ENCODE peak calls at places on chromosome 10, in six cellular contexts. P is GM20000; Y is activated CD8-positive, alpha-beta T cell treated with anti-CD3 and anti-CD28 coated beads for 36 hours; X is neural progenitor cell; N is mesothelial cell of epicardium; I is osteoblast. Q is an unnamed sample.

GRCh38 chr10:89644691-89644966 is 413 bp downstream of the PANK1 start:
- DNase-seq in P (no peak), Y (no peak), X (no peak), N (peak), I (no peak), Q (no peak)

GRCh38 chr10:18238875-18239485 is 98.8 kb downstream of the CACNB2 start:
- DNase-seq in P (peak), Y (no peak), X (peak), N (no peak), I (no peak), Q (no peak)

GRCh38 chr10:91271886-91272285 is 51.4 kb downstream of the PCGF5 start:
- DNase-seq in P (no peak), Y (no peak), X (no peak), N (no peak), I (no peak), Q (no peak)

GRCh38 chr10:64574371-64574770 is 1053.2 kb downstream of the REEP3 start:
- DNase-seq in P (no peak), Y (no peak), X (no peak), N (peak), I (no peak), Q (no peak)

GRCh38 chr10:26770069-26770468 is 72.6 kb downstream of the PDSS1 start:
- DNase-seq in P (no peak), Y (no peak), X (no peak), N (no peak), I (no peak), Q (no peak)

GRCh38 chr10:133126431-133127290 is 33.4 kb upstream of the KNDC1 start:
- DNase-seq in P (peak), Y (no peak), X (no peak), N (no peak), I (peak), Q (no peak)

GRCh38 chr10:116984202-116984993 is 20.6 kb downstream of the SHTN1 start:
- DNase-seq in P (no peak), Y (no peak), X (no peak), N (no peak), I (no peak), Q (no peak)

GRCh38 chr10:92567952-92568600 is 5.8 kb downstream of the IDE start:
- DNase-seq in P (peak), Y (no peak), X (peak), N (no peak), I (peak), Q (no peak)

GRCh38 chr10:12564173-12564572 is 214.8 kb downstream of the CAMK1D start:
- DNase-seq in P (no peak), Y (no peak), X (no peak), N (no peak), I (peak), Q (no peak)

GRCh38 chr10:71262027-71262426 is 49.7 kb downstream of the UNC5B start:
- DNase-seq in P (no peak), Y (no peak), X (no peak), N (no peak), I (peak), Q (no peak)

GRCh38 chr10:73874267-73875138 is at the start of gene CAMK2G:
- DNase-seq in P (peak), Y (peak), X (peak), N (peak), I (peak), Q (peak)

GRCh38 chr10:67621834-67622233 is 74.2 kb downstream of the CTNNA3 start:
- DNase-seq in P (no peak), Y (no peak), X (no peak), N (no peak), I (no peak), Q (no peak)
- TF ChIP-seq CTCF in P (no peak), Y (no peak), X (no peak), N (no peak), I (no peak), Q (no peak)

GRCh38 chr10:52950578-52950977 is 178.0 kb upstream of the MBL2 start:
- DNase-seq in P (no peak), Y (no peak), X (no peak), N (no peak), I (no peak), Q (no peak)
- TF ChIP-seq CTCF in P (no peak), Y (no peak), X (peak), N (no peak), I (no peak), Q (no peak)

GRCh38 chr10:84845628-84846261 is 517.4 kb downstream of the CCSER2 start:
- DNase-seq in P (no peak), Y (peak), X (peak), N (no peak), I (no peak), Q (peak)
- TF ChIP-seq CTCF in P (no peak), Y (no peak), X (peak), N (no peak), I (no peak), Q (no peak)

DNA sequence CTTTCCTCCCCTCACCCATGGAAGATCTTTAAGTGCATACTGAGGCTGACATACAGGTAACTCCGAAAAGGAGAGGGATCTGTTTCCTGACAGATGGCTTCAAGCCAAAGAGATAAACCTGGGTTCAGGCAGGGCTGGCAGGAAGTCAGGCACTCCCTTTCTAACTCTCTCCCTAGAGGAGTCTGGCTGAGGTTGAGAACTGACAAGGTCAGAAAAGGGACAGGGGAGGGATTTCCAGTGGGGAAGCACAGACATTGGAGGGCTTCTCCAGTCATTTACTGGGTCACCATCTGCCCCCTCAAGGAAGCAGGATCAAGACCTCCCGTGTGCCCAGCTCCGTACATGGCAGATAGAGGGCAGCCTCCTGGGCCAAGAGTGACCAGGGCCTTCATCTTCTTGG is 31.6 kb downstream of the TLX1 start:
- DNase-seq in P (no peak), Y (no peak), X (no peak), N (no peak), I (no peak), Q (no peak)
- TF ChIP-seq CTCF in P (no peak), Y (no peak), X (no peak), N (no peak), I (no peak), Q (no peak)

DNA sequence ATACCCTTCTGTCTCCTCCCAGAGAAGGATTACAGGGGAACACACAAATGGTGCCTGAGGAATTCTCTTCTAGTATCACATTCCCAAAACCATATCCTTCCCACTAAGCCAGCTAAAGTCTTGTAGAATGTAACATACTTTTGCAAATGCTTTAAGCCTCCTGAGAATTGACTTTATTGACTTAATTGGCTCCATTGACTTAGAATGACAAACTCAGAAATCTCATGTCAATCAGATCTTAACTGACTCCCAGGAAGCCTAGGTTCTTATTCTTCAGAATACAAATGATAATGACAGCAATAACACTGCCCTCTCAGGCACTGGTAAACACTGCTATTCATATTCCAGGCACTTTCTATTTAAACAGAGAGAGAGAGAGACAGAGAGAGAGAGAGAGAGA is 356.9 kb upstream of the PRKCQ start:
- DNase-seq in P (no peak), Y (no peak), X (no peak), N (no peak), I (no peak), Q (no peak)
- TF ChIP-seq CTCF in P (no peak), Y (no peak), X (no peak), N (no peak), I (no peak), Q (no peak)

DNA sequence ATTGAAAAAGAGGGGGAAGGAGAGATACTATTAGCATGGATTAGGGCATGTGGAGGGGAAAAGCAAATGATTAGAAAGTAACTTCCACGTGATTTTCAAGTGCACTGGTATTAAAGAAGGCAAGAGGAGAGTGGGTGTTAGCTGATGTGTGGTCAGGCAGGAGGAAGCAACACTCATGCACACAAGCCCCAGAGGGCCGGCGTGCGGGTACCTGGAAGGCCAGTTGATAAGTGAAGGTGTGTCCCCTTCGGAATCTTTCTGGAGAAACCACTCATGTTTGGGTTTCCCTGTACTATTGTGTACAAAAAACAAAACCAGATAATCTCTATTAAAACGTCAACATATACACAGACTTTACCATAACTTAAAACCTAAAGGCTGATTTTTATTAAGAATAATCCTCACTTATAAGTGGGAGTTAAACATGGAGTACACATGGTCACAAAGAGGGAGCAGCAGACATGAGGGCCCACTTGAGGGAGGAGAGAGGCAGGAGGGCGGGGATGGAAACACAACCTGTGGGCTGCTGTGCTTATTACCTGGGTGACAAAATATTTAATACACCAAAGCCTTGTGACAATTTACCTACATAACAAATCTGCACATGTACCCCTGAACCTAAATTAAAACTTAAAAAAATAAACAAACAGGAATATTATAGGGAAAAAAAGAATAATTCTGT is 98.9 kb downstream of the SVIL start:
- DNase-seq in P (no peak), Y (no peak), X (no peak), N (no peak), I (no peak), Q (no peak)
- TF ChIP-seq CTCF in P (no peak), Y (no peak), X (no peak), N (no peak), I (peak), Q (no peak)

GRCh38 chr10:77907900-77908717 is 18.4 kb downstream of the DLG5 start:
- DNase-seq in P (no peak), Y (peak), X (no peak), N (no peak), I (no peak), Q (no peak)
- TF ChIP-seq CTCF in P (peak), Y (no peak), X (peak), N (no peak), I (no peak), Q (no peak)

DNA sequence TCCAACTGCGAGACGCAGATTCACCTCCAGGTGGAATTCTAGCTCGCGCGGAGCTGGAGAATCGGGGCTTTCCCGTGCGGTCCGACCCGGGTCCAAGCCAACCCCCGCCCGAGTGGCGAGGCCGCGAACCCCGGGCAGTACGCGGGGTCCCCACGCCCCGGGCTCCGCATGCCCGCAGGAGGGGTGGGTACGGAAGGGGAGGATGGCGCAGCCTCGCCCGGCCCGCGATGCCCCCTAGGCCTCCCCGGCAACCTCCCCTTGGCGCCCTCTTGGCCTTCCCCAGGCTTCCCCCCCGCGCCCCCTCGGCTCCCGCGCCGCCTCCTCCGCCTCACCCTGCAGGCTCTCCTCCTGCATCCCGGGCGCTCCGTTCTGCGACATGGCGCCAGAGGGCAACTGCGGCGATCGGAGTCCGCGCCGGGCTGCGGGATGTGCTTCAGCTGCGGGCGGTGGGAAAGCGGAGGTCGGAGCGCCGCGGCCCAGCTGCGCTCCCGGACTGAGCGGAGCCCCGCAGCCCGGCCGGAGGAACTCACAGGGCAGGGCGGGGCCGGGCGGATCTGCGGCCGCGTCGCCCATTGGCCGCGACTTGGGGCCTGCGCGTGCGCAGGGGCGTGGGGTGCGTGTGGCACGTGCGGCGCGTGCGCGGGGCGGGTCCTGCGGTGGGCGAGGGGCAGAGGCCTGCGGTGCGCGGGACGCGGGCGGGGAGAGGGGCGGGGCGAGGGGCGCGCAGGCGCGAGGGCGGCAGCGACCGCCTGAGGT is at the start of gene BNIP3:
- DNase-seq in P (peak), Y (peak), X (peak), N (peak), I (peak), Q (peak)
- TF ChIP-seq CTCF in P (no peak), Y (no peak), X (peak), N (no peak), I (no peak), Q (peak)